ENCODE peak calls at places on chromosomes 4 and X, in five cellular contexts. P, K, Z, S and I are unnamed samples.
A peak's percentile ranks its signal among the peaks of the same experiment; 100 is the strongest.

GRCh38 chr4:25258980-25259578 is 25.2 kb downstream of the PI4K2B start:
- DNase-seq in K (no peak), Z (no peak), P (no peak), S (no peak), I (no peak)

GRCh38 chr4:83701041-83701440 is 165.1 kb downstream of the GPAT3 start:
- DNase-seq in P (no peak), Z (no peak), S (no peak), K (no peak), I (no peak)

GRCh38 chr4:183082053-183082452 is 17.0 kb upstream of the WWC2 start:
- DNase-seq in S (no peak), Z (no peak), K (no peak), P (no peak), I (no peak)

GRCh38 chrX:42624524-42624923 is 153.4 kb downstream of the PPP1R2C start:
- DNase-seq in K (no peak), S (no peak), P (no peak), Z (no peak), I (no peak)

GRCh38 chr4:81508786-81509574 is 37.3 kb upstream of the RASGEF1B start:
- DNase-seq in K (no peak), S (no peak), Z (no peak), P (no peak), I (no peak)

GRCh38 chr4:187603093-187603395 is 392.5 kb upstream of the ZFP42 start:
- DNase-seq in S (no peak), P (no peak), K (no peak), Z (no peak), I (no peak)

GRCh38 chr4:105620640-105621323 is 68.4 kb downstream of the ARHGEF38 start:
- DNase-seq in K (no peak), Z (no peak), P (no peak), S (no peak), I (peak; percentile 24)

GRCh38 chrX:34884693-34885277 is 57.8 kb upstream of the FAM47B start:
- DNase-seq in K (no peak), P (no peak), S (no peak), Z (no peak), I (no peak)

GRCh38 chrX:262391-262909 is 18.7 kb upstream of the PLCXD1 start:
- DNase-seq in S (peak; percentile 65), K (no peak), P (no peak), Z (no peak), I (no peak)

GRCh38 chr4:112523008-112523440 is 7.0 kb upstream of the NEUROG2 start:
- DNase-seq in S (no peak), Z (no peak), P (peak; percentile 34), K (no peak), I (peak; percentile 72)

GRCh38 chr4:29861307-29861706 is 858.9 kb upstream of the PCDH7 start:
- DNase-seq in Z (no peak), K (no peak), S (no peak), P (no peak), I (no peak)